ENCODE peak calls at places on chromosomes 4 and X, in six cellular contexts. S is T-cell; Q is nucleus accumbens; P is naive thymus-derived CD8-positive, alpha-beta T cell; G is ovary; Z is A549. T is an unnamed sample.

GRCh38 chrX:72243472-72243871 is 4.6 kb upstream of the ERCC6L start:
- DNase-seq in S (no peak), Q (no peak), P (no peak), G (no peak), Z (no peak), T (no peak)

GRCh38 chrX:42096262-42096939 is 173.0 kb upstream of the CASK start:
- DNase-seq in S (no peak), Q (no peak), P (no peak), G (peak; percentile 24), Z (peak; percentile 9), T (no peak)

GRCh38 chr4:144589512-144589911 is 56.4 kb upstream of the HHIP start:
- DNase-seq in S (no peak), Q (no peak), P (no peak), G (no peak), Z (no peak), T (no peak)

GRCh38 chrX:111372065-111372464 is 39.9 kb downstream of the DCX start:
- DNase-seq in S (no peak), Q (no peak), P (no peak), G (no peak), Z (no peak), T (no peak)

GRCh38 chr4:133379681-133380438 is 230.8 kb downstream of the PCDH10 start:
- DNase-seq in S (no peak), Q (no peak), P (no peak), G (no peak), Z (no peak), T (no peak)

GRCh38 chr4:25875281-25875745 is 12.5 kb upstream of the SEL1L3 start:
- DNase-seq in S (no peak), Q (no peak), P (no peak), G (no peak), Z (no peak), T (no peak)

GRCh38 chr4:184544711-184545409 is 70.5 kb upstream of the IRF2 start:
- DNase-seq in S (no peak), Q (no peak), P (no peak), G (no peak), Z (no peak), T (no peak)

GRCh38 chr4:67035501-67035900 is 509.8 kb downstream of the CENPC start:
- DNase-seq in S (no peak), Q (no peak), P (no peak), G (no peak), Z (no peak), T (no peak)

GRCh38 chrX:40544343-40545250 is 36.2 kb upstream of the ATP6AP2 start:
- DNase-seq in S (no peak), Q (no peak), P (no peak), G (no peak), Z (no peak), T (no peak)

GRCh38 chr4:147691820-147692219 is 7.9 kb upstream of the PRMT9 start:
- DNase-seq in S (no peak), Q (no peak), P (no peak), G (no peak), Z (no peak), T (no peak)

GRCh38 chrX:111355523-111356122 is 56.4 kb downstream of the DCX start:
- DNase-seq in S (no peak), Q (no peak), P (no peak), G (no peak), Z (no peak), T (no peak)

GRCh38 chr4:18813771-18814170 is 792.2 kb upstream of the LCORL start:
- DNase-seq in S (no peak), Q (no peak), P (no peak), G (no peak), Z (no peak), T (no peak)

GRCh38 chr4:137083571-137083970 is 448.7 kb downstream of the PCDH18 start:
- DNase-seq in S (no peak), Q (no peak), P (no peak), G (no peak), Z (no peak), T (no peak)

GRCh38 chr4:121072080-121072835 is at the start of gene NDNF:
- DNase-seq in S (peak; percentile 32), Q (no peak), P (peak; percentile 46), G (peak; percentile 83), Z (no peak), T (peak; percentile 32)

GRCh38 chr4:74768857-74769525 is 25.3 kb downstream of the BTC start:
- DNase-seq in S (no peak), Q (no peak), P (no peak), G (no peak), Z (peak; percentile 5), T (peak; percentile 5)

GRCh38 chrX:86579777-86580176 is 431.5 kb downstream of the DACH2 start:
- DNase-seq in S (no peak), Q (no peak), P (no peak), G (no peak), Z (no peak), T (no peak)

T was measured in SW480.